ENCODE peak calls at places on chromosome 17, in five cellular contexts. One of them, this sample, is unnamed.

GRCh38 chr17:726331-726919 is 6.0 kb upstream of the TLCD3A start:
- DNase-seq in effector CD8-positive, alpha-beta T cell: no peak
- DNase-seq in psoas muscle: no peak
- DNase-seq in tibial artery: no peak
- DNase-seq in HFFc6: no peak
- DNase-seq in this sample: no peak

GRCh38 chr17:38333635-38334295 is 10.0 kb downstream of the GPR179 start:
- DNase-seq in effector CD8-positive, alpha-beta T cell: peak
- DNase-seq in psoas muscle: peak
- DNase-seq in tibial artery: no peak
- DNase-seq in HFFc6: no peak
- DNase-seq in this sample: no peak

GRCh38 chr17:27870345-27870744 is 22.8 kb downstream of the LYRM9 start:
- DNase-seq in effector CD8-positive, alpha-beta T cell: no peak
- DNase-seq in psoas muscle: no peak
- DNase-seq in tibial artery: no peak
- DNase-seq in HFFc6: no peak
- DNase-seq in this sample: no peak

GRCh38 chr17:71085238-71086033 is 916.1 kb downstream of the KCNJ2 start:
- DNase-seq in effector CD8-positive, alpha-beta T cell: no peak
- DNase-seq in psoas muscle: no peak
- DNase-seq in tibial artery: no peak
- DNase-seq in HFFc6: no peak
- DNase-seq in this sample: no peak

GRCh38 chr17:80513892-80514291 is 30.7 kb upstream of the RPTOR start:
- DNase-seq in effector CD8-positive, alpha-beta T cell: no peak
- DNase-seq in psoas muscle: no peak
- DNase-seq in tibial artery: no peak
- DNase-seq in HFFc6: peak
- DNase-seq in this sample: peak

GRCh38 chr17:32281011-32281451 is 15.4 kb downstream of the RHBDL3 start:
- DNase-seq in effector CD8-positive, alpha-beta T cell: no peak
- DNase-seq in psoas muscle: peak
- DNase-seq in tibial artery: no peak
- DNase-seq in HFFc6: no peak
- DNase-seq in this sample: no peak

GRCh38 chr17:43878260-43879082 is 28.9 kb downstream of the MPP2 start:
- DNase-seq in effector CD8-positive, alpha-beta T cell: peak
- DNase-seq in psoas muscle: peak
- DNase-seq in tibial artery: peak
- DNase-seq in HFFc6: peak
- DNase-seq in this sample: peak

GRCh38 chr17:52105601-52106000 is 52.9 kb downstream of the CA10 start:
- DNase-seq in effector CD8-positive, alpha-beta T cell: no peak
- DNase-seq in psoas muscle: no peak
- DNase-seq in tibial artery: no peak
- DNase-seq in HFFc6: no peak
- DNase-seq in this sample: no peak

GRCh38 chr17:1239210-1239609 is 31.0 kb upstream of the BHLHA9 start:
- DNase-seq in effector CD8-positive, alpha-beta T cell: no peak
- DNase-seq in psoas muscle: no peak
- DNase-seq in tibial artery: no peak
- DNase-seq in HFFc6: no peak
- DNase-seq in this sample: no peak

GRCh38 chr17:41444186-41444585 is 3.4 kb upstream of the KRT38 start:
- DNase-seq in effector CD8-positive, alpha-beta T cell: no peak
- DNase-seq in psoas muscle: no peak
- DNase-seq in tibial artery: no peak
- DNase-seq in HFFc6: peak
- DNase-seq in this sample: peak

This sample was measured in foreskin fibroblast.